ENCODE peak calls at places on chromosomes 11 and 22, in six cellular contexts. H, L, Y, G, B and V are unnamed samples.

GRCh38 chr22:23098718-23099524 is 28.6 kb downstream of the GNAZ start:
- DNase-seq in Y (no peak), G (no peak), B (no peak), L (no peak), H (no peak), V (peak; percentile 63)

GRCh38 chr22:23242473-23243001 is 62.2 kb downstream of the BCR start:
- DNase-seq in B (no peak), G (peak; percentile 85), Y (peak; percentile 91), H (no peak), L (no peak), V (no peak)

GRCh38 chr11:94719864-94720263 is 48.3 kb upstream of the AMOTL1 start:
- DNase-seq in H (no peak), L (no peak), Y (no peak), B (no peak), G (no peak), V (no peak)

GRCh38 chr22:17536269-17536668 is 27.0 kb upstream of the SLC25A18 start:
- DNase-seq in L (no peak), B (no peak), Y (no peak), H (no peak), G (no peak), V (no peak)

GRCh38 chr11:44990665-44991064 is 40.0 kb upstream of the TP53I11 start:
- DNase-seq in H (no peak), Y (no peak), G (no peak), L (no peak), B (no peak), V (no peak)

GRCh38 chr11:89327885-89328284 is 150.2 kb downstream of the TYR start:
- DNase-seq in L (no peak), G (no peak), H (no peak), Y (no peak), B (no peak), V (no peak)

GRCh38 chr11:72353861-72354260 is 80.5 kb downstream of the CLPB start:
- DNase-seq in G (no peak), H (peak; percentile 50), Y (no peak), L (no peak), B (no peak), V (no peak)

GRCh38 chr11:109422755-109423113 is 744 bp downstream of the C11orf87 start:
- DNase-seq in H (no peak), Y (no peak), B (no peak), G (no peak), L (no peak), V (no peak)

GRCh38 chr11:117022526-117022925 is 75.7 kb downstream of the SIK3 start:
- DNase-seq in B (peak; percentile 72), L (no peak), G (no peak), Y (no peak), H (no peak), V (no peak)

GRCh38 chr11:82462588-82462987 is 271.1 kb downstream of the FAM181B start:
- DNase-seq in Y (no peak), H (no peak), B (no peak), L (no peak), G (no peak), V (no peak)

GRCh38 chr22:23079814-23080521 is 9.6 kb downstream of the GNAZ start:
- DNase-seq in L (no peak), H (peak; percentile 29), B (no peak), G (no peak), Y (no peak), V (no peak)

GRCh38 chr11:82814379-82814778 is 80.7 kb upstream of the FAM181B start:
- DNase-seq in L (no peak), Y (peak; percentile 8), H (no peak), G (no peak), B (no peak), V (no peak)

GRCh38 chr11:29161216-29161615 is 855.6 kb downstream of the KCNA4 start:
- DNase-seq in B (no peak), G (no peak), L (no peak), H (no peak), Y (no peak), V (no peak)

GRCh38 chr11:67596753-67597300 is 9.9 kb upstream of the NDUFV1 start:
- DNase-seq in B (no peak), G (no peak), L (no peak), Y (no peak), H (no peak), V (no peak)

GRCh38 chr11:43434893-43435292 is 76.2 kb downstream of the TTC17 start:
- DNase-seq in H (no peak), B (no peak), L (no peak), G (no peak), Y (no peak), V (no peak)

GRCh38 chr11:65442952-65443351 is 20.4 kb downstream of the NEAT1 start:
- DNase-seq in L (no peak), H (no peak), Y (no peak), B (no peak), G (no peak), V (peak; percentile 16)

GRCh38 chr11:27237641-27238040 is 125.4 kb downstream of the CCDC34 start:
- DNase-seq in H (no peak), L (no peak), B (no peak), Y (no peak), G (no peak), V (no peak)

GRCh38 chr11:27242591-27242990 is 120.4 kb downstream of the CCDC34 start:
- DNase-seq in G (no peak), B (no peak), Y (no peak), H (no peak), L (no peak), V (no peak)

GRCh38 chr11:27238811-27239210 is 124.2 kb downstream of the CCDC34 start:
- DNase-seq in Y (no peak), L (no peak), G (no peak), H (no peak), B (no peak), V (no peak)

GRCh38 chr11:27241316-27242122 is 121.5 kb downstream of the CCDC34 start:
- DNase-seq in G (no peak), L (no peak), B (no peak), H (no peak), Y (no peak), V (peak; percentile 19)

GRCh38 chr11:27239305-27239942 is 123.6 kb downstream of the CCDC34 start:
- DNase-seq in G (no peak), L (no peak), Y (no peak), H (no peak), B (no peak), V (no peak)
- TF ChIP-seq ZNF274 in G (no peak), L (no peak), Y (no peak), H (no peak), B (no peak), V (no peak)

DNA sequence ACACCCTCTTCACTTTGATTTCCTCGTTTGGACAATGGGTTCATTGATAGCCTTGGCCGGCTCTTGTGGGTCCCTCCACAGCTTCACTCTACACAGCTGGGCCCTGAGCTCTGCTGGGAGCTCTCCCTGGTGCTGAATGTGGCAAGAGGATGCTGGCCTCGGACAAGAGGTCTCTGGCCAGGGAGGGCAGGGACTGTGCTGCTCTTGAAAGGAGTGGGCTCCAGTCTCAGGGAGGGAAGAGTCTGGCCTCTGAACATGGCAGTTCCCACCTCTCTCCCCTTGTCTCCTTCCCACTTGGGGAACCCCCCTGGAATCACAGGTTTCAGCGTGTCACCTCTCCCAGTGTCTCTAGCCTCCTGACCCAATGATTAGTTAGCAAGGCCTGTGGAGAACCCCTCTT is 3.0 kb upstream of the CABP7 start:
- DNase-seq in L (peak; percentile 24), Y (peak; percentile 69), B (no peak), H (peak; percentile 84), G (no peak), V (peak; percentile 57)
- TF ChIP-seq ZNF274 in L (no peak), Y (no peak), B (no peak), H (peak; percentile 61), G (no peak), V (no peak)

DNA sequence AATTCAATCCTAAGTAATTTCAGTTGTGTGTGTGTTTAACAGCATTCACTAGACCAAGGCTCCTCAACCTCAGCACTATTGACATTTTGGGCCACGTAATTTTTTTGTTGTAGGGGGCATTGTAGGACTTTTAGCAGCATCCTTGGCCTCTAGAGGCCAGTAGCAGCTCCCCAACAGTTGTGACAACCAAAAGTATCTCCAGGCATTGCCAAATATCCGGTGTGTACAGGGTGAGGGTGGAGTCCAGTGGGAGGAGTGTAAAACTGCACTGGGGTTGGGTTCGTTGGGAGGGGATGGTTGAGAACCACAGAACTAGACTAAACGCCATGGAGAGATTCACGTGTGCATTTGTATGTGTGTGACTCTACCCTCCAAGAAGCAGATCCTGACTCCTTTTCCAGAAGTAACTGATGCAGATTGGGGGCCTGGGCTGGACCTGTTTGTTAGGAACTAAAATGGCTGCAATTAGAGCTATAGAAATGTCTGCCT is 5.9 kb upstream of the PHF21A start:
- DNase-seq in G (no peak), B (no peak), H (peak; percentile 85), Y (no peak), L (peak; percentile 84), V (peak; percentile 64)
- TF ChIP-seq ZNF274 in G (no peak), B (no peak), H (no peak), Y (no peak), L (no peak), V (no peak)

GRCh38 chr22:30252411-30253204 is 6.0 kb upstream of the LIF start:
- DNase-seq in Y (no peak), B (no peak), H (no peak), L (peak; percentile 85), G (no peak), V (no peak)
- TF ChIP-seq ZNF274 in Y (no peak), B (no peak), H (no peak), L (no peak), G (no peak), V (no peak)

GRCh38 chr11:63906087-63906486 is 10.9 kb downstream of the RCOR2 start:
- DNase-seq in B (no peak), H (no peak), Y (no peak), L (no peak), G (no peak), V (no peak)

GRCh38 chr11:63903884-63904283 is 13.1 kb downstream of the RCOR2 start:
- DNase-seq in Y (no peak), L (no peak), B (no peak), H (no peak), G (no peak), V (no peak)

GRCh38 chr11:63906585-63906984 is 10.4 kb downstream of the RCOR2 start:
- DNase-seq in L (no peak), H (no peak), Y (no peak), B (no peak), G (no peak), V (peak; percentile 71)

GRCh38 chr11:63904743-63905142 is 12.2 kb downstream of the RCOR2 start:
- DNase-seq in H (no peak), L (no peak), G (no peak), Y (no peak), B (no peak), V (no peak)

GRCh38 chr11:63905179-63905578 is 11.8 kb downstream of the RCOR2 start:
- DNase-seq in Y (no peak), H (no peak), B (no peak), G (no peak), L (no peak), V (no peak)
- TF ChIP-seq ZNF274 in Y (no peak), H (no peak), B (no peak), G (no peak), L (no peak), V (no peak)